ENCODE peak calls at places on chromosomes 6 and 20, in six cellular contexts. One of them, this sample, is unnamed.

GRCh38 chr6:71250050-71250689 is 38.4 kb upstream of the OGFRL1 start:
- DNase-seq in pancreas: no peak
- DNase-seq in occipital lobe: no peak
- DNase-seq in iPS-NIHi11: no peak
- DNase-seq in NCI-H1436 treated with DMSO at 0.1 percent for 48 hours: no peak
- DNase-seq in stimulated activated CD4-positive, alpha-beta T cell treated with anti-CD3 and anti-CD28 coated beads, TNF-alpha, amount 100 ng/mL, for 1 hour: no peak
- DNase-seq in this sample: no peak

GRCh38 chr6:31356946-31357466 is at the start of gene HLA-B:
- DNase-seq in occipital lobe: peak
- DNase-seq in pancreas: peak
- DNase-seq in NCI-H1436 treated with DMSO at 0.1 percent for 48 hours: no peak
- DNase-seq in iPS-NIHi11: peak
- DNase-seq in stimulated activated CD4-positive, alpha-beta T cell treated with anti-CD3 and anti-CD28 coated beads, TNF-alpha, amount 100 ng/mL, for 1 hour: peak
- DNase-seq in this sample: peak

GRCh38 chr6:34568341-34568680 is 12.2 kb upstream of the SPDEF start:
- DNase-seq in pancreas: no peak
- DNase-seq in stimulated activated CD4-positive, alpha-beta T cell treated with anti-CD3 and anti-CD28 coated beads, TNF-alpha, amount 100 ng/mL, for 1 hour: no peak
- DNase-seq in NCI-H1436 treated with DMSO at 0.1 percent for 48 hours: no peak
- DNase-seq in occipital lobe: no peak
- DNase-seq in iPS-NIHi11: no peak
- DNase-seq in this sample: no peak

GRCh38 chr20:43744121-43744520 is 17.3 kb upstream of the GTSF1L start:
- DNase-seq in iPS-NIHi11: no peak
- DNase-seq in stimulated activated CD4-positive, alpha-beta T cell treated with anti-CD3 and anti-CD28 coated beads, TNF-alpha, amount 100 ng/mL, for 1 hour: no peak
- DNase-seq in occipital lobe: no peak
- DNase-seq in NCI-H1436 treated with DMSO at 0.1 percent for 48 hours: no peak
- DNase-seq in pancreas: no peak
- DNase-seq in this sample: no peak

GRCh38 chr6:147156799-147157382 is 47.3 kb upstream of the STXBP5 start:
- DNase-seq in iPS-NIHi11: no peak
- DNase-seq in pancreas: no peak
- DNase-seq in NCI-H1436 treated with DMSO at 0.1 percent for 48 hours: no peak
- DNase-seq in occipital lobe: no peak
- DNase-seq in stimulated activated CD4-positive, alpha-beta T cell treated with anti-CD3 and anti-CD28 coated beads, TNF-alpha, amount 100 ng/mL, for 1 hour: no peak
- DNase-seq in this sample: no peak

GRCh38 chr20:51594206-51594998 is 51.9 kb upstream of the NFATC2 start:
- DNase-seq in NCI-H1436 treated with DMSO at 0.1 percent for 48 hours: no peak
- DNase-seq in pancreas: no peak
- DNase-seq in stimulated activated CD4-positive, alpha-beta T cell treated with anti-CD3 and anti-CD28 coated beads, TNF-alpha, amount 100 ng/mL, for 1 hour: no peak
- DNase-seq in occipital lobe: peak
- DNase-seq in iPS-NIHi11: no peak
- DNase-seq in this sample: no peak

GRCh38 chr6:30818426-30818841 is 65.9 kb upstream of the DDR1 start:
- DNase-seq in pancreas: no peak
- DNase-seq in occipital lobe: no peak
- DNase-seq in NCI-H1436 treated with DMSO at 0.1 percent for 48 hours: no peak
- DNase-seq in iPS-NIHi11: no peak
- DNase-seq in stimulated activated CD4-positive, alpha-beta T cell treated with anti-CD3 and anti-CD28 coated beads, TNF-alpha, amount 100 ng/mL, for 1 hour: no peak
- DNase-seq in this sample: no peak

GRCh38 chr6:81568973-81569372 is 183.5 kb downstream of the TENT5A start:
- DNase-seq in stimulated activated CD4-positive, alpha-beta T cell treated with anti-CD3 and anti-CD28 coated beads, TNF-alpha, amount 100 ng/mL, for 1 hour: no peak
- DNase-seq in iPS-NIHi11: no peak
- DNase-seq in occipital lobe: no peak
- DNase-seq in pancreas: no peak
- DNase-seq in NCI-H1436 treated with DMSO at 0.1 percent for 48 hours: no peak
- DNase-seq in this sample: no peak

GRCh38 chr6:106628658-106629102 is 618 bp downstream of the RTN4IP1 start:
- DNase-seq in iPS-NIHi11: no peak
- DNase-seq in pancreas: no peak
- DNase-seq in stimulated activated CD4-positive, alpha-beta T cell treated with anti-CD3 and anti-CD28 coated beads, TNF-alpha, amount 100 ng/mL, for 1 hour: no peak
- DNase-seq in occipital lobe: no peak
- DNase-seq in NCI-H1436 treated with DMSO at 0.1 percent for 48 hours: no peak
- DNase-seq in this sample: no peak

GRCh38 chr6:158611600-158612041 is 32.9 kb downstream of the DYNLT1 start:
- DNase-seq in iPS-NIHi11: peak
- DNase-seq in occipital lobe: no peak
- DNase-seq in stimulated activated CD4-positive, alpha-beta T cell treated with anti-CD3 and anti-CD28 coated beads, TNF-alpha, amount 100 ng/mL, for 1 hour: no peak
- DNase-seq in pancreas: no peak
- DNase-seq in NCI-H1436 treated with DMSO at 0.1 percent for 48 hours: no peak
- DNase-seq in this sample: peak

GRCh38 chr6:121505284-121505683 is 69.8 kb downstream of the GJA1 start:
- DNase-seq in stimulated activated CD4-positive, alpha-beta T cell treated with anti-CD3 and anti-CD28 coated beads, TNF-alpha, amount 100 ng/mL, for 1 hour: no peak
- DNase-seq in NCI-H1436 treated with DMSO at 0.1 percent for 48 hours: no peak
- DNase-seq in occipital lobe: no peak
- DNase-seq in pancreas: no peak
- DNase-seq in iPS-NIHi11: no peak
- DNase-seq in this sample: no peak

GRCh38 chr6:90460067-90460466 is 126.8 kb downstream of the MAP3K7 start:
- DNase-seq in NCI-H1436 treated with DMSO at 0.1 percent for 48 hours: no peak
- DNase-seq in iPS-NIHi11: no peak
- DNase-seq in occipital lobe: no peak
- DNase-seq in pancreas: no peak
- DNase-seq in stimulated activated CD4-positive, alpha-beta T cell treated with anti-CD3 and anti-CD28 coated beads, TNF-alpha, amount 100 ng/mL, for 1 hour: no peak
- DNase-seq in this sample: no peak

GRCh38 chr6:127026247-127026646 is 92.2 kb upstream of the RSPO3 start:
- DNase-seq in stimulated activated CD4-positive, alpha-beta T cell treated with anti-CD3 and anti-CD28 coated beads, TNF-alpha, amount 100 ng/mL, for 1 hour: no peak
- DNase-seq in NCI-H1436 treated with DMSO at 0.1 percent for 48 hours: no peak
- DNase-seq in iPS-NIHi11: no peak
- DNase-seq in occipital lobe: no peak
- DNase-seq in pancreas: no peak
- DNase-seq in this sample: no peak

GRCh38 chr6:153108320-153108719 is 22.8 kb downstream of the RGS17 start:
- DNase-seq in pancreas: no peak
- DNase-seq in NCI-H1436 treated with DMSO at 0.1 percent for 48 hours: no peak
- DNase-seq in iPS-NIHi11: peak
- DNase-seq in occipital lobe: no peak
- DNase-seq in stimulated activated CD4-positive, alpha-beta T cell treated with anti-CD3 and anti-CD28 coated beads, TNF-alpha, amount 100 ng/mL, for 1 hour: no peak
- DNase-seq in this sample: no peak

GRCh38 chr6:101931766-101932165 is 538.3 kb downstream of the GRIK2 start:
- DNase-seq in stimulated activated CD4-positive, alpha-beta T cell treated with anti-CD3 and anti-CD28 coated beads, TNF-alpha, amount 100 ng/mL, for 1 hour: no peak
- DNase-seq in iPS-NIHi11: no peak
- DNase-seq in NCI-H1436 treated with DMSO at 0.1 percent for 48 hours: no peak
- DNase-seq in occipital lobe: no peak
- DNase-seq in pancreas: no peak
- DNase-seq in this sample: no peak

GRCh38 chr20:37867289-37868195 is 35.4 kb upstream of the VSTM2L start:
- DNase-seq in stimulated activated CD4-positive, alpha-beta T cell treated with anti-CD3 and anti-CD28 coated beads, TNF-alpha, amount 100 ng/mL, for 1 hour: no peak
- DNase-seq in occipital lobe: no peak
- DNase-seq in iPS-NIHi11: no peak
- DNase-seq in NCI-H1436 treated with DMSO at 0.1 percent for 48 hours: no peak
- DNase-seq in pancreas: no peak
- DNase-seq in this sample: no peak

GRCh38 chr6:19599813-19600464 is 237.2 kb upstream of the ID4 start:
- DNase-seq in stimulated activated CD4-positive, alpha-beta T cell treated with anti-CD3 and anti-CD28 coated beads, TNF-alpha, amount 100 ng/mL, for 1 hour: no peak
- DNase-seq in occipital lobe: no peak
- DNase-seq in NCI-H1436 treated with DMSO at 0.1 percent for 48 hours: no peak
- DNase-seq in pancreas: no peak
- DNase-seq in iPS-NIHi11: no peak
- DNase-seq in this sample: no peak

GRCh38 chr6:106398621-106399020 is 38.1 kb downstream of the CRYBG1 start:
- DNase-seq in iPS-NIHi11: no peak
- DNase-seq in occipital lobe: no peak
- DNase-seq in pancreas: no peak
- DNase-seq in stimulated activated CD4-positive, alpha-beta T cell treated with anti-CD3 and anti-CD28 coated beads, TNF-alpha, amount 100 ng/mL, for 1 hour: no peak
- DNase-seq in NCI-H1436 treated with DMSO at 0.1 percent for 48 hours: no peak
- DNase-seq in this sample: no peak

GRCh38 chr6:111604259-111605099 is 1.2 kb downstream of the TRAF3IP2 start:
- DNase-seq in occipital lobe: no peak
- DNase-seq in pancreas: peak
- DNase-seq in stimulated activated CD4-positive, alpha-beta T cell treated with anti-CD3 and anti-CD28 coated beads, TNF-alpha, amount 100 ng/mL, for 1 hour: no peak
- DNase-seq in iPS-NIHi11: no peak
- DNase-seq in NCI-H1436 treated with DMSO at 0.1 percent for 48 hours: no peak
- DNase-seq in this sample: no peak

GRCh38 chr6:10414766-10415592 is at the start of gene TFAP2A:
- DNase-seq in pancreas: no peak
- DNase-seq in NCI-H1436 treated with DMSO at 0.1 percent for 48 hours: no peak
- DNase-seq in occipital lobe: no peak
- DNase-seq in iPS-NIHi11: no peak
- DNase-seq in stimulated activated CD4-positive, alpha-beta T cell treated with anti-CD3 and anti-CD28 coated beads, TNF-alpha, amount 100 ng/mL, for 1 hour: no peak
- DNase-seq in this sample: no peak

GRCh38 chr6:167118839-167119238 is 4.1 kb upstream of the CCR6 start:
- DNase-seq in pancreas: no peak
- DNase-seq in NCI-H1436 treated with DMSO at 0.1 percent for 48 hours: no peak
- DNase-seq in iPS-NIHi11: no peak
- DNase-seq in stimulated activated CD4-positive, alpha-beta T cell treated with anti-CD3 and anti-CD28 coated beads, TNF-alpha, amount 100 ng/mL, for 1 hour: no peak
- DNase-seq in occipital lobe: no peak
- DNase-seq in this sample: no peak

GRCh38 chr6:7776509-7776908 is 50.6 kb downstream of the BMP6 start:
- DNase-seq in iPS-NIHi11: no peak
- DNase-seq in stimulated activated CD4-positive, alpha-beta T cell treated with anti-CD3 and anti-CD28 coated beads, TNF-alpha, amount 100 ng/mL, for 1 hour: no peak
- DNase-seq in pancreas: no peak
- DNase-seq in NCI-H1436 treated with DMSO at 0.1 percent for 48 hours: no peak
- DNase-seq in occipital lobe: no peak
- DNase-seq in this sample: no peak

GRCh38 chr6:127547215-127547614 is 28.1 kb upstream of the MTCL3 start:
- DNase-seq in iPS-NIHi11: peak
- DNase-seq in occipital lobe: no peak
- DNase-seq in stimulated activated CD4-positive, alpha-beta T cell treated with anti-CD3 and anti-CD28 coated beads, TNF-alpha, amount 100 ng/mL, for 1 hour: no peak
- DNase-seq in NCI-H1436 treated with DMSO at 0.1 percent for 48 hours: no peak
- DNase-seq in pancreas: no peak
- DNase-seq in this sample: no peak

GRCh38 chr6:140747114-140747513 is 1372.7 kb upstream of the CITED2 start:
- DNase-seq in iPS-NIHi11: no peak
- DNase-seq in pancreas: no peak
- DNase-seq in NCI-H1436 treated with DMSO at 0.1 percent for 48 hours: no peak
- DNase-seq in stimulated activated CD4-positive, alpha-beta T cell treated with anti-CD3 and anti-CD28 coated beads, TNF-alpha, amount 100 ng/mL, for 1 hour: no peak
- DNase-seq in occipital lobe: no peak
- DNase-seq in this sample: no peak

GRCh38 chr20:53411129-53411528 is 182.5 kb downstream of the ZNF217 start:
- DNase-seq in stimulated activated CD4-positive, alpha-beta T cell treated with anti-CD3 and anti-CD28 coated beads, TNF-alpha, amount 100 ng/mL, for 1 hour: no peak
- DNase-seq in pancreas: no peak
- DNase-seq in occipital lobe: no peak
- DNase-seq in iPS-NIHi11: no peak
- DNase-seq in NCI-H1436 treated with DMSO at 0.1 percent for 48 hours: no peak
- DNase-seq in this sample: no peak

GRCh38 chr20:13113731-13114130 is 105.0 kb downstream of the SPTLC3 start:
- DNase-seq in NCI-H1436 treated with DMSO at 0.1 percent for 48 hours: no peak
- DNase-seq in occipital lobe: no peak
- DNase-seq in stimulated activated CD4-positive, alpha-beta T cell treated with anti-CD3 and anti-CD28 coated beads, TNF-alpha, amount 100 ng/mL, for 1 hour: no peak
- DNase-seq in iPS-NIHi11: no peak
- DNase-seq in pancreas: no peak
- DNase-seq in this sample: no peak